ENCODE peak calls at places on chromosomes 16 and 17, in five cellular contexts. U is activated CD4-positive, alpha-beta T cell treated with anti-CD3 and anti-CD28 coated beads for 4 hours; R is CD8-positive, alpha-beta T cell; Y is A549; I is astrocyte of the cerebellum. G is an unnamed sample.

GRCh38 chr17:10668771-10669170 is 11.7 kb upstream of the MYH3 start:
- DNase-seq in R (no peak), Y (no peak), I (no peak), U (no peak), G (no peak)

GRCh38 chr16:54976651-54977200 is 46.1 kb downstream of the IRX5 start:
- DNase-seq in R (no peak), Y (no peak), U (no peak), I (no peak), G (no peak)

GRCh38 chr16:82192665-82193064 is 22.6 kb upstream of the MPHOSPH6 start:
- DNase-seq in U (no peak), R (no peak), Y (no peak), I (no peak), G (no peak)

GRCh38 chr16:50467943-50468748 is 80.0 kb upstream of the NKD1 start:
- DNase-seq in R (no peak), I (no peak), Y (no peak), U (no peak), G (no peak)

GRCh38 chr16:30429418-30429677 is 482 bp downstream of the DCTPP1 start:
- DNase-seq in Y (no peak), R (no peak), U (no peak), I (no peak), G (no peak)

GRCh38 chr16:70267516-70267915 is 15.8 kb upstream of the EXOSC6 start:
- DNase-seq in U (no peak), Y (peak; percentile 66), I (no peak), R (no peak), G (no peak)

GRCh38 chr17:44673893-44674292 is 15.7 kb downstream of the CCDC43 start:
- DNase-seq in R (no peak), I (no peak), Y (no peak), U (no peak), G (no peak)

GRCh38 chr16:84673203-84673535 is 24.9 kb downstream of the KLHL36 start:
- DNase-seq in U (no peak), I (no peak), Y (no peak), R (no peak), G (no peak)

GRCh38 chr17:2011421-2012371 is 13.4 kb downstream of the RTN4RL1 start:
- DNase-seq in Y (no peak), U (no peak), R (no peak), I (peak; percentile 77), G (no peak)

GRCh38 chr17:384622-385194 is 32.1 kb upstream of the RPH3AL start:
- DNase-seq in U (no peak), R (no peak), I (no peak), Y (no peak), G (no peak)

GRCh38 chr16:48272837-48273421 is 25.6 kb upstream of the ABCC11 start:
- DNase-seq in I (no peak), Y (no peak), U (no peak), R (no peak), G (no peak)

GRCh38 chr17:41811549-41812175 is at the start of gene P3H4:
- DNase-seq in I (peak; percentile 49), R (peak; percentile 75), Y (peak; percentile 86), U (peak; percentile 63), G (no peak)

GRCh38 chr16:88375236-88376052 is 7.3 kb upstream of the ZNF469 start:
- DNase-seq in R (no peak), Y (no peak), I (no peak), U (no peak), G (no peak)

GRCh38 chr17:76678330-76678729 is 32.4 kb downstream of the MXRA7 start:
- DNase-seq in U (peak; percentile 12), I (no peak), Y (no peak), R (peak; percentile 53), G (no peak)

GRCh38 chr16:86033016-86033474 is 134.1 kb downstream of the IRF8 start:
- DNase-seq in Y (no peak), I (no peak), U (no peak), R (no peak), G (no peak)

GRCh38 chr17:64147110-64148016 is 17.4 kb upstream of the ERN1 start:
- DNase-seq in Y (peak; percentile 44), I (no peak), R (no peak), U (no peak), G (no peak)

GRCh38 chr17:81295678-81296381 is 723 bp upstream of the SLC38A10 start:
- DNase-seq in I (no peak), Y (peak; percentile 91), U (peak; percentile 50), R (peak; percentile 53), G (no peak)

GRCh38 chr16:68503334-68503733 is 35.8 kb upstream of the ZFP90 start:
- DNase-seq in I (no peak), Y (no peak), U (no peak), R (no peak), G (no peak)

GRCh38 chr17:45293413-45294211 is 23.2 kb downstream of the MAP3K14 start:
- DNase-seq in U (no peak), R (no peak), Y (peak; percentile 93), I (peak; percentile 77), G (no peak)

GRCh38 chr17:63460018-63460417 is 13.9 kb upstream of the CYB561 start:
- DNase-seq in I (no peak), U (no peak), R (no peak), Y (no peak), G (no peak)

GRCh38 chr17:46901291-46901690 is 21.7 kb upstream of the GOSR2 start:
- DNase-seq in Y (no peak), I (no peak), U (no peak), R (no peak), G (no peak)

GRCh38 chr17:61467416-61468262 is 15.4 kb downstream of the TBX4 start:
- DNase-seq in U (no peak), I (no peak), Y (no peak), R (no peak), G (no peak)

GRCh38 chr17:77704048-77704815 is 254.3 kb upstream of the TNRC6C start:
- DNase-seq in Y (no peak), R (no peak), I (no peak), U (no peak), G (no peak)

GRCh38 chr17:57735707-57736106 is 9.4 kb downstream of the CCDC182 start:
- DNase-seq in R (no peak), Y (peak; percentile 70), U (no peak), I (no peak), G (no peak)

GRCh38 chr16:17273142-17273561 is 197.6 kb downstream of the XYLT1 start:
- DNase-seq in I (peak; percentile 79), Y (peak; percentile 34), R (peak; percentile 12), U (peak; percentile 17), G (no peak)

GRCh38 chr17:17836818-17837379 is at the start of gene SREBF1:
- DNase-seq in R (peak; percentile 63), I (no peak), Y (peak; percentile 87), U (peak; percentile 69), G (no peak)

GRCh38 chr16:81394966-81395655 is 49.5 kb upstream of the CMIP start:
- DNase-seq in U (no peak), R (no peak), Y (no peak), I (no peak), G (no peak)

GRCh38 chr17:10243905-10244844 is 45.8 kb upstream of the GAS7 start:
- DNase-seq in Y (no peak), U (no peak), I (no peak), R (no peak), G (no peak)